ENCODE peak calls at places on chromosomes 16 and 17, in six cellular contexts. G, U, O, J, L and K are unnamed samples.

GRCh38 chr17:17561408-17562144 is 29.9 kb downstream of the PEMT start:
- DNase-seq in U (no peak), J (peak), L (no peak), G (no peak), O (no peak), K (peak)

GRCh38 chr16:49488740-49489525 is 115.3 kb downstream of the C16orf78 start:
- DNase-seq in U (no peak), J (no peak), O (no peak), G (no peak), L (no peak), K (peak)

GRCh38 chr17:72503556-72503955 is 382.7 kb downstream of the SOX9 start:
- DNase-seq in J (no peak), L (no peak), G (no peak), U (no peak), O (no peak), K (no peak)

GRCh38 chr17:633641-634091 is 81.0 kb downstream of the VPS53 start:
- DNase-seq in L (no peak), U (no peak), O (no peak), J (no peak), G (no peak), K (peak)

GRCh38 chr17:69314246-69315030 is 12.5 kb downstream of the ABCA5 start:
- DNase-seq in U (no peak), L (no peak), G (no peak), J (no peak), O (no peak), K (no peak)

GRCh38 chr16:13168091-13168572 is 266.7 kb downstream of the SHISA9 start:
- DNase-seq in G (no peak), U (peak), O (no peak), L (no peak), J (no peak), K (no peak)

GRCh38 chr17:57986841-57987581 is 1.0 kb downstream of the VEZF1 start:
- DNase-seq in O (no peak), G (peak), J (peak), L (no peak), U (peak), K (peak)

GRCh38 chr16:70696952-70697600 is 11.2 kb upstream of the MTSS2 start:
- DNase-seq in L (no peak), O (no peak), J (no peak), G (no peak), U (no peak), K (peak)

GRCh38 chr16:86577314-86577971 is 906 bp upstream of the FOXL1 start:
- DNase-seq in O (no peak), G (no peak), L (no peak), J (no peak), U (no peak), K (peak)

GRCh38 chr17:30263552-30264333 is 28.0 kb downstream of the BLMH start:
- DNase-seq in L (no peak), O (no peak), G (no peak), J (no peak), U (no peak), K (no peak)

GRCh38 chr16:24734382-24734781 is 4.9 kb downstream of the TNRC6A start:
- DNase-seq in G (no peak), J (no peak), U (no peak), O (no peak), L (no peak), K (no peak)